ENCODE peak calls at places on chromosomes 2 and 18, in four cellular contexts. S is omental fat pad; B is naive thymus-derived CD8-positive, alpha-beta T cell; N is fibroblast of gingiva. Q is an unnamed sample.

GRCh38 chr18:55552498-55553189 is 35.3 kb downstream of the TCF4 start:
- DNase-seq in S (no peak), B (no peak), N (peak), Q (no peak)

GRCh38 chr2:27807476-27807875 is 36.0 kb downstream of the MRPL33 start:
- DNase-seq in S (no peak), B (no peak), N (no peak), Q (peak)

GRCh38 chr2:168336786-168337388 is 89.5 kb upstream of the STK39 start:
- DNase-seq in S (no peak), B (peak), N (no peak), Q (no peak)

GRCh38 chr2:38528008-38528442 is 74.7 kb downstream of the HNRNPLL start:
- DNase-seq in S (no peak), B (no peak), N (peak), Q (peak)

GRCh38 chr18:76988015-76988826 is 144.4 kb downstream of the MBP start:
- DNase-seq in S (peak), B (no peak), N (no peak), Q (no peak)

GRCh38 chr18:47250415-47251046 is 929 bp downstream of the SKOR2 start:
- DNase-seq in S (no peak), B (no peak), N (no peak), Q (no peak)

GRCh38 chr2:88167740-88168139 is 2.4 kb upstream of the THNSL2 start:
- DNase-seq in S (no peak), B (no peak), N (no peak), Q (no peak)

GRCh38 chr2:226971770-226972169 is 135.9 kb downstream of the RHBDD1 start:
- DNase-seq in S (no peak), B (no peak), N (no peak), Q (no peak)

GRCh38 chr2:231371430-231372054 is 24.0 kb upstream of the B3GNT7 start:
- DNase-seq in S (no peak), B (peak), N (no peak), Q (no peak)

GRCh38 chr18:8718401-8718913 is 13.1 kb downstream of the MTCL1 start:
- DNase-seq in S (no peak), B (no peak), N (no peak), Q (no peak)

GRCh38 chr2:37585982-37586621 is 85.3 kb downstream of the CDC42EP3 start:
- DNase-seq in S (no peak), B (peak), N (peak), Q (peak)

GRCh38 chr2:235533616-235534385 is 40.0 kb downstream of the AGAP1 start:
- DNase-seq in S (no peak), B (peak), N (no peak), Q (no peak)

GRCh38 chr2:206392118-206392517 is 51.2 kb upstream of the ADAM23 start:
- DNase-seq in S (no peak), B (no peak), N (peak), Q (peak)

GRCh38 chr18:48996901-48997463 is 46.2 kb upstream of the SMAD7 start:
- DNase-seq in S (no peak), B (peak), N (peak), Q (peak)

GRCh38 chr2:236731767-236732580 is 162.3 kb downstream of the ACKR3 start:
- DNase-seq in S (no peak), B (no peak), N (peak), Q (peak)

GRCh38 chr18:11750581-11751304 is 61.7 kb downstream of the GNAL start:
- DNase-seq in S (no peak), B (no peak), N (no peak), Q (no peak)

GRCh38 chr2:43068730-43069517 is 157.5 kb downstream of the ZFP36L2 start:
- DNase-seq in S (no peak), B (peak), N (no peak), Q (no peak)

GRCh38 chr2:237964578-237965404 is 2.0 kb upstream of the UBE2F start:
- DNase-seq in S (no peak), B (peak), N (peak), Q (no peak)

GRCh38 chr2:231386446-231386845 is 9.1 kb upstream of the B3GNT7 start:
- DNase-seq in S (no peak), B (no peak), N (peak), Q (peak)

GRCh38 chr18:70423988-70424387 is 135.1 kb downstream of the SOCS6 start:
- DNase-seq in S (no peak), B (no peak), N (no peak), Q (no peak)

GRCh38 chr18:77223653-77224052 is 26.0 kb upstream of the GALR1 start:
- DNase-seq in S (no peak), B (no peak), N (peak), Q (peak)

GRCh38 chr2:241558532-241559488 is at the start of gene BOK:
- DNase-seq in S (no peak), B (peak), N (peak), Q (peak)

GRCh38 chr2:112661656-112662305 is 16.0 kb downstream of the SLC20A1 start:
- DNase-seq in S (no peak), B (no peak), N (peak), Q (no peak)

GRCh38 chr2:94870392-94871225 is 621 bp upstream of the TEKT4 start:
- DNase-seq in S (no peak), B (no peak), N (no peak), Q (no peak)

GRCh38 chr2:231167745-231168459 is 30.5 kb upstream of the ARMC9 start:
- DNase-seq in S (no peak), B (no peak), N (no peak), Q (no peak)

GRCh38 chr2:45882707-45883106 is 231.2 kb downstream of the PRKCE start:
- DNase-seq in S (no peak), B (no peak), N (no peak), Q (no peak)

GRCh38 chr2:233082222-233082933 is 22.2 kb downstream of the INPP5D start:
- DNase-seq in S (no peak), B (no peak), N (no peak), Q (no peak)

GRCh38 chr2:241052677-241053360 is 49.3 kb downstream of the MTERF4 start:
- DNase-seq in S (no peak), B (no peak), N (no peak), Q (no peak)

GRCh38 chr2:233062447-233062842 is 2.3 kb downstream of the INPP5D start:
- DNase-seq in S (no peak), B (no peak), N (no peak), Q (no peak)

GRCh38 chr2:17539596-17539992 is 902 bp upstream of the VSNL1 start:
- DNase-seq in S (no peak), B (no peak), N (no peak), Q (peak)

Q was measured in adipocyte.